ENCODE peak calls at places on chromosome 16, in four cellular contexts. One of them, this sample, is unnamed.

GRCh38 chr16:86884256-86884655 is 305.9 kb downstream of the FOXL1 start:
- DNase-seq in activated CD8-positive, alpha-beta memory T cell treated with anti-CD3 and anti-CD28 coated beads for 48 hours: no peak
- DNase-seq in skeletal muscle cell: no peak
- DNase-seq in SW480: no peak
- DNase-seq in this sample: no peak

GRCh38 chr16:71293921-71294320 is 4.7 kb upstream of the CMTR2 start:
- DNase-seq in activated CD8-positive, alpha-beta memory T cell treated with anti-CD3 and anti-CD28 coated beads for 48 hours: no peak
- DNase-seq in SW480: no peak
- DNase-seq in skeletal muscle cell: no peak
- DNase-seq in this sample: no peak

GRCh38 chr16:48369765-48370164 is 15.4 kb downstream of the SIAH1 start:
- DNase-seq in activated CD8-positive, alpha-beta memory T cell treated with anti-CD3 and anti-CD28 coated beads for 48 hours: no peak
- DNase-seq in SW480: no peak
- DNase-seq in skeletal muscle cell: no peak
- DNase-seq in this sample: no peak

GRCh38 chr16:88879788-88880055 is 13.3 kb upstream of the PABPN1L start:
- DNase-seq in skeletal muscle cell: no peak
- DNase-seq in SW480: no peak
- DNase-seq in activated CD8-positive, alpha-beta memory T cell treated with anti-CD3 and anti-CD28 coated beads for 48 hours: no peak
- DNase-seq in this sample: no peak

GRCh38 chr16:5025171-5025632 is 8.5 kb downstream of the NAGPA start:
- DNase-seq in activated CD8-positive, alpha-beta memory T cell treated with anti-CD3 and anti-CD28 coated beads for 48 hours: no peak
- DNase-seq in SW480: no peak
- DNase-seq in skeletal muscle cell: no peak
- DNase-seq in this sample: peak; percentile 45

GRCh38 chr16:68309798-68310197 is 948 bp downstream of the SLC7A6OS start:
- DNase-seq in activated CD8-positive, alpha-beta memory T cell treated with anti-CD3 and anti-CD28 coated beads for 48 hours: no peak
- DNase-seq in SW480: no peak
- DNase-seq in skeletal muscle cell: no peak
- DNase-seq in this sample: no peak

GRCh38 chr16:68490829-68491575 is 42.7 kb upstream of the SMPD3 start:
- DNase-seq in skeletal muscle cell: no peak
- DNase-seq in activated CD8-positive, alpha-beta memory T cell treated with anti-CD3 and anti-CD28 coated beads for 48 hours: no peak
- DNase-seq in SW480: peak; percentile 59
- DNase-seq in this sample: no peak

GRCh38 chr16:9840761-9841665 is 341.2 kb downstream of the GRIN2A start:
- DNase-seq in activated CD8-positive, alpha-beta memory T cell treated with anti-CD3 and anti-CD28 coated beads for 48 hours: no peak
- DNase-seq in skeletal muscle cell: no peak
- DNase-seq in SW480: no peak
- DNase-seq in this sample: no peak

GRCh38 chr16:58658796-58659211 is 25.8 kb downstream of the SLC38A7 start:
- DNase-seq in skeletal muscle cell: peak; percentile 9
- DNase-seq in activated CD8-positive, alpha-beta memory T cell treated with anti-CD3 and anti-CD28 coated beads for 48 hours: no peak
- DNase-seq in SW480: no peak
- DNase-seq in this sample: no peak